ENCODE peak calls at places on chromosomes 11 and 22, in nine cellular contexts. One of them, this sample, is unnamed.
A peak's percentile ranks its signal among the peaks of the same experiment; 100 is the strongest.

GRCh38 chr11:123590296-123590912 is 64.0 kb downstream of the SCN3B start:
- DNase-seq in Peyer's patch: no peak
- DNase-seq in stomach: peak; percentile 91
- DNase-seq in pancreas: peak; percentile 56
- DNase-seq in colonic mucosa: peak; percentile 72
- DNase-seq in left lung: no peak
- DNase-seq in MM.1S: no peak
- DNase-seq in OCI-LY7: no peak
- DNase-seq in adrenal gland: peak; percentile 96
- DNase-seq in this sample: no peak

GRCh38 chr22:17172172-17172833 is 13.2 kb upstream of the HDHD5 start:
- DNase-seq in OCI-LY7: no peak
- DNase-seq in pancreas: peak; percentile 49
- DNase-seq in stomach: no peak
- DNase-seq in MM.1S: no peak
- DNase-seq in adrenal gland: peak; percentile 51
- DNase-seq in left lung: peak; percentile 81
- DNase-seq in colonic mucosa: no peak
- DNase-seq in Peyer's patch: no peak
- DNase-seq in this sample: peak; percentile 31

GRCh38 chr22:43507235-43507634 is 95.4 kb downstream of the MPPED1 start:
- DNase-seq in pancreas: no peak
- DNase-seq in stomach: no peak
- DNase-seq in OCI-LY7: no peak
- DNase-seq in MM.1S: no peak
- DNase-seq in adrenal gland: no peak
- DNase-seq in left lung: peak; percentile 29
- DNase-seq in colonic mucosa: no peak
- DNase-seq in Peyer's patch: no peak
- DNase-seq in this sample: no peak

GRCh38 chr11:898540-899190 is 11.9 kb downstream of the CHID1 start:
- DNase-seq in colonic mucosa: no peak
- DNase-seq in OCI-LY7: no peak
- DNase-seq in pancreas: no peak
- DNase-seq in left lung: no peak
- DNase-seq in stomach: no peak
- DNase-seq in adrenal gland: peak; percentile 26
- DNase-seq in Peyer's patch: no peak
- DNase-seq in MM.1S: no peak
- DNase-seq in this sample: no peak

GRCh38 chr22:28976588-28976987 is 85.0 kb downstream of the C22orf31 start:
- DNase-seq in Peyer's patch: no peak
- DNase-seq in colonic mucosa: no peak
- DNase-seq in adrenal gland: no peak
- DNase-seq in stomach: no peak
- DNase-seq in OCI-LY7: no peak
- DNase-seq in pancreas: no peak
- DNase-seq in left lung: no peak
- DNase-seq in MM.1S: no peak
- DNase-seq in this sample: no peak

GRCh38 chr11:34860034-34860433 is 56.1 kb downstream of the APIP start:
- DNase-seq in Peyer's patch: no peak
- DNase-seq in colonic mucosa: no peak
- DNase-seq in left lung: no peak
- DNase-seq in adrenal gland: no peak
- DNase-seq in OCI-LY7: no peak
- DNase-seq in pancreas: no peak
- DNase-seq in stomach: no peak
- DNase-seq in MM.1S: peak; percentile 92
- DNase-seq in this sample: no peak

GRCh38 chr22:30251661-30252226 is 5.2 kb upstream of the LIF start:
- DNase-seq in colonic mucosa: no peak
- DNase-seq in adrenal gland: no peak
- DNase-seq in OCI-LY7: no peak
- DNase-seq in Peyer's patch: no peak
- DNase-seq in left lung: no peak
- DNase-seq in MM.1S: no peak
- DNase-seq in stomach: no peak
- DNase-seq in pancreas: no peak
- DNase-seq in this sample: no peak

GRCh38 chr11:77072851-77073327 is 6.1 kb downstream of the CAPN5 start:
- DNase-seq in MM.1S: no peak
- DNase-seq in colonic mucosa: peak; percentile 40
- DNase-seq in stomach: peak; percentile 24
- DNase-seq in OCI-LY7: no peak
- DNase-seq in adrenal gland: no peak
- DNase-seq in pancreas: no peak
- DNase-seq in left lung: no peak
- DNase-seq in Peyer's patch: no peak
- DNase-seq in this sample: no peak

GRCh38 chr11:27421819-27422494 is 50.6 kb downstream of the LGR4 start:
- DNase-seq in adrenal gland: no peak
- DNase-seq in colonic mucosa: no peak
- DNase-seq in OCI-LY7: no peak
- DNase-seq in MM.1S: no peak
- DNase-seq in pancreas: no peak
- DNase-seq in Peyer's patch: no peak
- DNase-seq in left lung: no peak
- DNase-seq in stomach: no peak
- DNase-seq in this sample: no peak

GRCh38 chr11:27423125-27423524 is 49.5 kb downstream of the LGR4 start:
- DNase-seq in MM.1S: no peak
- DNase-seq in stomach: peak; percentile 31
- DNase-seq in OCI-LY7: no peak
- DNase-seq in adrenal gland: peak; percentile 21
- DNase-seq in pancreas: no peak
- DNase-seq in left lung: no peak
- DNase-seq in colonic mucosa: peak; percentile 31
- DNase-seq in Peyer's patch: no peak
- DNase-seq in this sample: peak; percentile 26

GRCh38 chr11:27429740-27430451 is 42.7 kb downstream of the LGR4 start:
- DNase-seq in adrenal gland: no peak
- DNase-seq in stomach: no peak
- DNase-seq in MM.1S: no peak
- DNase-seq in left lung: no peak
- DNase-seq in Peyer's patch: no peak
- DNase-seq in colonic mucosa: no peak
- DNase-seq in OCI-LY7: no peak
- DNase-seq in pancreas: no peak
- DNase-seq in this sample: no peak

GRCh38 chr11:27431808-27432207 is 40.8 kb downstream of the LGR4 start:
- DNase-seq in colonic mucosa: no peak
- DNase-seq in OCI-LY7: no peak
- DNase-seq in pancreas: no peak
- DNase-seq in adrenal gland: no peak
- DNase-seq in stomach: no peak
- DNase-seq in left lung: no peak
- DNase-seq in Peyer's patch: no peak
- DNase-seq in MM.1S: no peak
- DNase-seq in this sample: no peak

DNA sequence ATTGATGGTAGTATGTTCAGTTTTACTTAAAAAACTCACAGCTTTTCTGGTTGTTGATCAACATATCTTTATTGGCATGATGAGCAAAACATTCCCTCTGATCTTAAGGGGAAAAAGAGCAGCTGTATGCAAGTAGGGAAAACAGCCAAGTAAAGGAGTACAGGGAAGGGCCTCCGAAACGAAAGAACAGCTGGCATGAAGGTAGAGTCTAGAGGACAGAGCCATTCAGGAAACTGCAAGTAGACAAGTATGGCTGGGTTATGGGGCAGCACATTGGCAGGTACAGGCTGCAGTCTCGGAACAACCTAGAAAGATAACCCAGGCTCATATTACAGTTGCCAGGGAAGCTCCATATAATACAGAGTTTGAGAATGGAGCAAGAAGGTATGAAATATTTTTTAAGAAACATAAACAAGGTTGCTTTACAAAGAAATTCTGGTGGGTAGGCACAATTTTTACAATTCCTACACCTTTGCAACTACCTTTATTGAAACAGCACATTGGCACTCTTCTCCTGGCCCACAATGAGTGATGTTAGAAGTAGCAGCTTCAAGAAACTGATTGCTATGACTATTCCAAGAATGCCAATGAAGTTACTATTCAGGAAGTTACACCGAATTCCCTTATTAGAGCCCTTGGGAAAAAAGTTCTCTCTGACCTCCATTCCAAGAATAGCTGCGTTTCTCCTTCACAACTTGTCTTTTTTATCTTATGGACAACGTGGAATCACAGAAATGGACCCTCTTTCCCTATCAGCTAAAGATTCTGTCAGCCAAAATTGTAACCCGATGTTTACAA is 45.2 kb downstream of the LGR4 start:
- DNase-seq in left lung: no peak
- DNase-seq in Peyer's patch: no peak
- DNase-seq in OCI-LY7: no peak
- DNase-seq in MM.1S: no peak
- DNase-seq in colonic mucosa: no peak
- DNase-seq in pancreas: peak; percentile 29
- DNase-seq in adrenal gland: no peak
- DNase-seq in stomach: peak; percentile 43
- DNase-seq in this sample: no peak
- H3K4me1 ChIP-seq in left lung: no peaks in the 10 kb centered on the region
- H3K4me1 ChIP-seq in Peyer's patch: no peaks in the 10 kb centered on the region
- H3K4me1 ChIP-seq in OCI-LY7: no peaks in the 10 kb centered on the region
- H3K4me1 ChIP-seq in MM.1S: no peaks in the 10 kb centered on the region
- H3K4me1 ChIP-seq in colonic mucosa: no peaks in the 10 kb centered on the region
- H3K4me1 ChIP-seq in pancreas: peaks cover 73% of the 10 kb centered on the region
- H3K4me1 ChIP-seq in adrenal gland: no peaks in the 10 kb centered on the region
- H3K4me1 ChIP-seq in stomach: peaks cover 69% of the 10 kb centered on the region
- H3K4me1 ChIP-seq in this sample: no peaks in the 10 kb centered on the region

GRCh38 chr11:9396310-9396709 is 11.9 kb downstream of the IPO7 start:
- DNase-seq in adrenal gland: no peak
- DNase-seq in left lung: no peak
- DNase-seq in pancreas: no peak
- DNase-seq in colonic mucosa: no peak
- DNase-seq in MM.1S: no peak
- DNase-seq in Peyer's patch: no peak
- DNase-seq in stomach: no peak
- DNase-seq in OCI-LY7: no peak
- DNase-seq in this sample: no peak
- TF ChIP-seq CTCF in adrenal gland: no peak
- TF ChIP-seq CTCF in left lung: no peak
- TF ChIP-seq CTCF in pancreas: no peak
- TF ChIP-seq CTCF in colonic mucosa: no peak
- TF ChIP-seq CTCF in MM.1S: no peak
- TF ChIP-seq CTCF in Peyer's patch: no peak
- TF ChIP-seq CTCF in stomach: no peak
- TF ChIP-seq CTCF in OCI-LY7: no peak
- TF ChIP-seq CTCF in this sample: no peak

GRCh38 chr11:121106812-121107211 is 5.8 kb downstream of the TECTA start:
- DNase-seq in Peyer's patch: no peak
- DNase-seq in MM.1S: no peak
- DNase-seq in stomach: no peak
- DNase-seq in adrenal gland: no peak
- DNase-seq in left lung: no peak
- DNase-seq in pancreas: no peak
- DNase-seq in OCI-LY7: no peak
- DNase-seq in colonic mucosa: no peak
- DNase-seq in this sample: no peak

GRCh38 chr11:121105063-121105480 is 4.0 kb downstream of the TECTA start:
- DNase-seq in MM.1S: no peak
- DNase-seq in colonic mucosa: peak; percentile 38
- DNase-seq in Peyer's patch: no peak
- DNase-seq in adrenal gland: peak; percentile 20
- DNase-seq in stomach: no peak
- DNase-seq in OCI-LY7: no peak
- DNase-seq in left lung: no peak
- DNase-seq in pancreas: peak; percentile 11
- DNase-seq in this sample: peak; percentile 51

GRCh38 chr11:121100943-121101342 is at the start of gene TECTA:
- DNase-seq in adrenal gland: no peak
- DNase-seq in OCI-LY7: no peak
- DNase-seq in colonic mucosa: no peak
- DNase-seq in Peyer's patch: no peak
- DNase-seq in pancreas: no peak
- DNase-seq in left lung: no peak
- DNase-seq in MM.1S: no peak
- DNase-seq in stomach: no peak
- DNase-seq in this sample: no peak

GRCh38 chr11:121105851-121106250 is 4.8 kb downstream of the TECTA start:
- DNase-seq in pancreas: no peak
- DNase-seq in OCI-LY7: no peak
- DNase-seq in Peyer's patch: no peak
- DNase-seq in adrenal gland: no peak
- DNase-seq in MM.1S: no peak
- DNase-seq in stomach: no peak
- DNase-seq in left lung: no peak
- DNase-seq in colonic mucosa: no peak
- DNase-seq in this sample: no peak

DNA sequence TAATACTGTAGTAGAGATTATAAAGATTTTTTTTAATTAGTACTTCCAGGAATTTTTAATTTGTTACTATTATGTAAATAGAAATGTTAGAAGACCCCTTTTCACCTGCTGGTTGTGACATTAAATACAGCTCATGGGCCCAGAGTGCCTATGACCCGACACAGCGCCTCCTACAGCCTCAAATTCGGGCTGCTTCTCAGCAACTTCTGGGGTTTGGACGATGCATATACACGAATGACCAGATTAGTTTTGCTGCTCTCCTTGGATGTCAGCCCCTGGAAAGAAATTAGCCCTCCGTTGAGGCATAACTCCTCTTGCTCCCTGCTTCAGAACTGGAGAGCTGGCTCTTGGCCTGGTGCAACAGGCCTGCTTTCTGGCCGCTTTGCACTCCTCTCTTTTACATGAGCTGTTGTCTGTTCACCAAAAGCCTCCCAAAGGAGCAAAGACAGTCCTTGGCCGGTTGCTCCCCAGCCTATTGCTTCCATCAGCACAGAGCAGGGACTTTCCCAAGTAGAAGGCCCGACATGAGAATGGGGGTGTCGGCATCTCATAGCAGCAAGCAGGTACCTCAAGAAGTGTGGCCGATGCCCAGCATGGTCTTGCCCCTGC is 3.3 kb downstream of the TECTA start:
- DNase-seq in OCI-LY7: no peak
- DNase-seq in colonic mucosa: no peak
- DNase-seq in stomach: no peak
- DNase-seq in left lung: no peak
- DNase-seq in pancreas: no peak
- DNase-seq in adrenal gland: no peak
- DNase-seq in MM.1S: no peak
- DNase-seq in Peyer's patch: no peak
- DNase-seq in this sample: peak; percentile 60
- H3K4me1 ChIP-seq in OCI-LY7: no peaks in the 10 kb centered on the region
- H3K4me1 ChIP-seq in colonic mucosa: no peaks in the 10 kb centered on the region
- H3K4me1 ChIP-seq in stomach: peaks cover 10% of the 10 kb centered on the region
- H3K4me1 ChIP-seq in left lung: no peaks in the 10 kb centered on the region
- H3K4me1 ChIP-seq in pancreas: no peaks in the 10 kb centered on the region
- H3K4me1 ChIP-seq in adrenal gland: no peaks in the 10 kb centered on the region
- H3K4me1 ChIP-seq in MM.1S: no peaks in the 10 kb centered on the region
- H3K4me1 ChIP-seq in Peyer's patch: peaks cover 4% of the 10 kb centered on the region
- H3K4me1 ChIP-seq in this sample: peaks cover 6% of the 10 kb centered on the region

DNA sequence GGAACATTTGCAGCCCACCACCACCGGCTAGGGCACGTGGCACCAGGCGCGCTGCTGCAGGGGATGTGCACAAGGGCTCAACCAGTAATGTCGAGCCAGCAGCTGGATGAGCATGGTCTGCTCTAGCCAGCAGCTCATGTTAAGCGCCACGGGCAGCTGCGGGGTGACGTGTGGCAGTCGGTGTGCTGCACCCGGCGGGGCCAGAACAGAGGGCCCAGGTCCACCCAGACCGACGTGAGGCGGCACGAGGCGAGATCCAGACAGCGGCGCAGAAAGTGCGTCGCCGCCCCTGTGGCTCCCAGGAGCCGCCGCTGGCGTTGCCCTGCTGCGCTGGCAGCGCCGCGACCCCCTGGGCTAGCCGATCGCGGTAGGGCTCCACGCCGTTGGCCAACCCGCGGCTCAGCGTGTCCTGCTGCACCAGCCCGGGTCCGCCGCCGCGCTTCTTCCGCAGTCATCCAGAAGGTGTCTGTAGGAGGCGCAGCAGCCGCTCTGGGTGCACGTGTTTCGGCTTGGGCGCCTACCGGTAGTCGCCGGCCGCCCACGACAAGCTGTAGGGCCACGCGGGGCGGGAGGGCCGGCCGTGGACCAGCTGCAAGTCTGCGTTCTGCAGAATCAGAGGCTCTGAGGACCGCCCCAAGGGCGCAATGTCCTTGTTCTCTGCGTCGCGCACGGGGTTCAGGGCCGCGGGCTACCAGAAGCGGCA is 4.6 kb upstream of the GALR3 start:
- DNase-seq in colonic mucosa: peak; percentile 71
- DNase-seq in OCI-LY7: peak; percentile 25
- DNase-seq in left lung: peak; percentile 92
- DNase-seq in pancreas: peak; percentile 64
- DNase-seq in adrenal gland: peak; percentile 66
- DNase-seq in stomach: peak; percentile 71
- DNase-seq in Peyer's patch: peak; percentile 58
- DNase-seq in MM.1S: peak; percentile 37
- DNase-seq in this sample: no peak
- TF ChIP-seq CTCF in colonic mucosa: peak; percentile 23
- TF ChIP-seq CTCF in OCI-LY7: peak; percentile 23
- TF ChIP-seq CTCF in left lung: no peak
- TF ChIP-seq CTCF in pancreas: no peak
- TF ChIP-seq CTCF in adrenal gland: peak; percentile 24
- TF ChIP-seq CTCF in stomach: peak; percentile 20
- TF ChIP-seq CTCF in Peyer's patch: peak; percentile 29
- TF ChIP-seq CTCF in MM.1S: peak; percentile 25
- TF ChIP-seq CTCF in this sample: peak; percentile 41